ENCODE peak calls at places on chromosomes 1 and 21, in ten cellular contexts. H is left lung; V is mesenchymal stem cell; U is right lobe of liver; W is IMR-90; X is CD8-positive, alpha-beta T cell; K is naive thymus-derived CD4-positive, alpha-beta T cell; N is tibial nerve; L is CD4-positive, alpha-beta memory T cell; C is esophagus squamous epithelium. R is an unnamed sample.

GRCh38 chr1:226637147-226637935 is 88.8 kb downstream of the STUM start:
- DNase-seq in V (no peak), N (peak; percentile 65), K (no peak), H (peak; percentile 68), C (no peak), U (no peak), X (peak; percentile 49), L (no peak), W (no peak), R (peak; percentile 83)

GRCh38 chr1:87986154-87986914 is 657.7 kb downstream of the LMO4 start:
- DNase-seq in C (no peak), W (no peak), X (no peak), V (no peak), U (no peak), N (no peak), L (no peak), K (no peak), H (no peak), R (no peak)

GRCh38 chr1:83828456-83828855 is 170.5 kb downstream of the TTLL7 start:
- DNase-seq in U (no peak), X (no peak), N (no peak), L (no peak), W (no peak), V (peak; percentile 58), H (no peak), K (no peak), C (no peak), R (no peak)

GRCh38 chr1:188224263-188224662 is 1395.5 kb downstream of the PLA2G4A start:
- DNase-seq in U (no peak), N (no peak), L (no peak), X (no peak), C (no peak), W (no peak), V (no peak), H (no peak), K (no peak), R (no peak)

GRCh38 chr21:45970674-45971486 is 10.7 kb upstream of the COL6A1 start:
- DNase-seq in C (no peak), H (peak; percentile 81), W (peak; percentile 44), V (peak; percentile 62), X (peak; percentile 73), L (peak; percentile 26), U (peak; percentile 57), N (peak; percentile 65), K (peak; percentile 36), R (peak; percentile 92)

GRCh38 chr1:54228638-54229079 is 28.7 kb downstream of the MRPL37 start:
- DNase-seq in U (no peak), K (no peak), N (no peak), V (no peak), X (no peak), H (no peak), L (no peak), C (no peak), W (no peak), R (no peak)

GRCh38 chr1:41386190-41386518 is 24.9 kb downstream of the FOXO6 start:
- DNase-seq in N (no peak), X (no peak), V (no peak), L (no peak), H (no peak), U (no peak), C (no peak), K (no peak), W (no peak), R (no peak)

GRCh38 chr1:210647406-210648333 is 319.0 kb downstream of the HHAT start:
- DNase-seq in H (no peak), V (peak; percentile 45), L (no peak), U (no peak), K (no peak), C (no peak), W (peak; percentile 68), X (no peak), N (no peak), R (no peak)

GRCh38 chr1:164651378-164651951 is 92.5 kb downstream of the PBX1 start:
- DNase-seq in L (no peak), H (no peak), X (no peak), W (peak; percentile 25), K (no peak), N (no peak), U (no peak), V (peak; percentile 82), C (no peak), R (no peak)

GRCh38 chr1:29180497-29181412 is 945 bp downstream of the SRSF4 start:
- DNase-seq in H (no peak), K (no peak), V (no peak), L (no peak), W (no peak), N (no peak), U (no peak), C (no peak), X (no peak), R (no peak)

GRCh38 chr1:220879090-220879508 is at the start of gene HLX:
- DNase-seq in X (no peak), W (peak; percentile 92), V (peak; percentile 98), U (peak; percentile 96), L (no peak), H (peak; percentile 96), N (peak; percentile 85), K (no peak), C (peak; percentile 60), R (peak; percentile 97)

GRCh38 chr1:220879509-220880366 is 495 bp downstream of the HLX start:
- DNase-seq in V (peak; percentile 55), N (no peak), U (peak; percentile 71), K (no peak), L (no peak), C (no peak), H (peak; percentile 93), W (peak; percentile 51), X (no peak), R (peak; percentile 87)

GRCh38 chr1:220880726-220881506 is 1.7 kb downstream of the HLX start:
- DNase-seq in W (peak; percentile 87), X (no peak), C (no peak), N (peak; percentile 53), H (peak; percentile 94), K (no peak), V (peak; percentile 94), U (peak; percentile 90), L (no peak), R (peak; percentile 85)

GRCh38 chr1:220878223-220879081 is 791 bp upstream of the HLX start:
- DNase-seq in V (peak; percentile 81), H (no peak), W (no peak), C (no peak), X (no peak), U (peak; percentile 54), L (no peak), K (no peak), N (peak; percentile 46), R (peak; percentile 79)

DNA sequence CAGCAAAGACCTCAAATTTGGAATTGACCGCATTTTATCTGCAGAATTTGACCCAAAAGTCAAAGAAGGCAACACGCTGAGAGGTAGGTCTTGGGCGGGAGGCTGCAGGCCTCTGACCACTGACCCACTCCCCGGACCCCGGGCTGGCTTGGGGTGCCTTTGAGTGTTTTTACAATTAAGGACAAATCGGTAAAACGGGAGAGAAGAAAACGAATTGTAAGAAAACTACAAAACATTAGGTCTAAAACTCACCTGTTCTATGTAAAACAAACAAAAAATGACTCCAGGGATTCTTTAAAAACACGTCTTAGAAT is 1.1 kb downstream of the HLX start:
- DNase-seq in C (no peak), V (no peak), L (no peak), U (peak; percentile 32), H (no peak), N (no peak), K (no peak), X (no peak), W (no peak), R (no peak)
- H3K27me3 ChIP-seq in C (peaks cover 10% of the 10 kb centered on the region), V (no peaks in the 10 kb centered on the region), L (peaks cover 27% of the 10 kb centered on the region), U (no peaks in the 10 kb centered on the region), H (peaks cover 15% of the 10 kb centered on the region), N (no peaks in the 10 kb centered on the region), K (peaks cover 15% of the 10 kb centered on the region), X (peaks cover 25% of the 10 kb centered on the region), W (no peaks in the 10 kb centered on the region), R (no peaks in the 10 kb centered on the region)

DNA sequence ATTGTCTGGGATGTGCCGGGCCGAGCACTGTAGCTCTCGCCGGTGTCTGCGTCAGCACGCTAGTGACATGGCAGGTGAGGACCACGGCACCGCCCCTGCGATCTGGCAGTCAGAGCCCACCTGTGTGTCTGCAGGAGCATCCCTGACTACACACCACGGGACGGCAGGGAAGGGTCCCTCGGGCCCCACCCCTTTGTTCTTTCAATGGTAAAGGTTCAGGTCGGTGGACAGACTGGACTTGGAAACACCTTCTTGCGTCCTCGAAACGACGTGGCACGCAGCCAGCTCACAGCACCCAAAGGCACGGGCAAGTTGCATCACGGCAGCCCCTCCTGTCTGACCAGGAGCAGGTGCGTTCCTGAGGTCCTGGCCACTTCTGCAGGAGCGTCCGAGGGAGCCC is 3.7 kb upstream of the SAMD11 start:
- DNase-seq in W (no peak), V (no peak), L (no peak), H (no peak), U (no peak), X (no peak), N (no peak), K (no peak), C (no peak), R (peak; percentile 53)
- H3K27me3 ChIP-seq in W (no peaks in the 10 kb centered on the region), V (peaks cover 76% of the 10 kb centered on the region), L (peaks cover 29% of the 10 kb centered on the region), H (peaks cover 30% of the 10 kb centered on the region), U (no peaks in the 10 kb centered on the region), X (peaks cover 33% of the 10 kb centered on the region), N (no peaks in the 10 kb centered on the region), K (peaks cover 21% of the 10 kb centered on the region), C (peaks cover 25% of the 10 kb centered on the region), R (no peaks in the 10 kb centered on the region)

GRCh38 chr1:44497422-44498170 is 92.5 kb downstream of the RNF220 start:
- DNase-seq in U (no peak), K (no peak), V (no peak), L (no peak), C (no peak), W (no peak), X (no peak), H (no peak), N (no peak), R (no peak)

GRCh38 chr1:44503625-44504024 is 98.6 kb downstream of the RNF220 start:
- DNase-seq in X (no peak), W (no peak), L (no peak), K (no peak), V (no peak), H (no peak), C (no peak), U (no peak), N (no peak), R (no peak)

GRCh38 chr1:44499306-44499705 is 94.3 kb downstream of the RNF220 start:
- DNase-seq in N (no peak), C (no peak), H (no peak), U (no peak), L (no peak), W (no peak), K (no peak), X (no peak), V (no peak), R (no peak)

GRCh38 chr1:44500181-44501021 is 95.3 kb downstream of the RNF220 start:
- DNase-seq in K (no peak), L (no peak), X (no peak), C (no peak), V (peak; percentile 30), N (no peak), H (no peak), U (no peak), W (no peak), R (no peak)

GRCh38 chr1:44501022-44501910 is 96.2 kb downstream of the RNF220 start:
- DNase-seq in N (no peak), H (no peak), X (no peak), U (no peak), L (no peak), K (no peak), C (no peak), W (no peak), V (no peak), R (no peak)
- H3K27me3 ChIP-seq in N (no peaks in the 10 kb centered on the region), H (peaks cover 6% of the 10 kb centered on the region), X (no peaks in the 10 kb centered on the region), U (no peaks in the 10 kb centered on the region), L (no peaks in the 10 kb centered on the region), K (no peaks in the 10 kb centered on the region), C (no peaks in the 10 kb centered on the region), W (peaks cover 62% of the 10 kb centered on the region), V (peaks cover 85% of the 10 kb centered on the region), R (peaks cover 5% of the 10 kb centered on the region)

GRCh38 chr1:68975534-68975933 is 478.7 kb upstream of the DEPDC1 start:
- DNase-seq in K (no peak), L (no peak), W (no peak), H (no peak), N (no peak), C (no peak), X (no peak), V (peak; percentile 37), U (no peak), R (no peak)
- H3K27me3 ChIP-seq in K (no peaks in the 10 kb centered on the region), L (no peaks in the 10 kb centered on the region), W (no peaks in the 10 kb centered on the region), H (no peaks in the 10 kb centered on the region), N (no peaks in the 10 kb centered on the region), C (no peaks in the 10 kb centered on the region), X (no peaks in the 10 kb centered on the region), V (no peaks in the 10 kb centered on the region), U (no peaks in the 10 kb centered on the region), R (no peaks in the 10 kb centered on the region)